ENCODE peak calls at places on chromosomes 7 and 10, in six cellular contexts. H is brain microvascular endothelial cell, M is pons, B is right lobe of liver, Y is AG09319, F is ELR. N is an unnamed sample.

GRCh38 chr7:156155988-156156733 is 343.9 kb upstream of the SHH start:
- DNase-seq in H (no peak), M (no peak), B (no peak), Y (no peak), F (no peak), N (no peak)

GRCh38 chr7:21945374-21946227 is at the start of gene CDCA7L:
- DNase-seq in H (peak; percentile 54), M (peak; percentile 32), B (peak; percentile 89), Y (peak; percentile 19), F (peak; percentile 89), N (peak; percentile 55)

GRCh38 chr7:68929712-68930395 is 668.4 kb upstream of the AUTS2 start:
- DNase-seq in H (peak; percentile 22), M (no peak), B (no peak), Y (no peak), F (peak; percentile 13), N (peak; percentile 87)

GRCh38 chr7:52017802-52018679 is 701.4 kb upstream of the COBL start:
- DNase-seq in H (no peak), M (no peak), B (peak; percentile 20), Y (no peak), F (peak; percentile 1), N (no peak)

GRCh38 chr7:97145068-97145467 is 27.6 kb downstream of the SDHAF3 start:
- DNase-seq in H (no peak), M (peak; percentile 69), B (no peak), Y (peak; percentile 2), F (peak; percentile 46), N (peak; percentile 28)

GRCh38 chr7:34837826-34838225 is 179.8 kb downstream of the NPSR1 start:
- DNase-seq in H (peak; percentile 14), M (no peak), B (no peak), Y (no peak), F (peak; percentile 33), N (peak; percentile 74)

GRCh38 chr10:114492351-114493037 is 88.2 kb upstream of the AFAP1L2 start:
- DNase-seq in H (no peak), M (no peak), B (no peak), Y (no peak), F (peak; percentile 34), N (peak; percentile 95)

GRCh38 chr10:114328876-114329275 is 75.4 kb downstream of the AFAP1L2 start:
- DNase-seq in H (no peak), M (peak; percentile 55), B (no peak), Y (no peak), F (no peak), N (peak; percentile 70)

GRCh38 chr7:82567356-82567755 is 123.8 kb upstream of the CACNA2D1 start:
- DNase-seq in H (no peak), M (no peak), B (no peak), Y (no peak), F (no peak), N (no peak)

GRCh38 chr10:91652364-91652763 is 19.5 kb upstream of the PPP1R3C start:
- DNase-seq in H (peak; percentile 89), M (no peak), B (no peak), Y (peak; percentile 55), F (peak; percentile 97), N (no peak)